ENCODE peak calls at places on chromosome 5, in four cellular contexts. X is colonic mucosa, I is cardiac muscle cell, V is pancreas. J is an unnamed sample. For H3K4me1, the result is how much of the 10 kb centered on the place peaks cover.

GRCh38 chr5:112696786-112697185 is 40.9 kb upstream of the APC start:
- DNase-seq in X (no peak), V (no peak), I (no peak), J (no peak)

GRCh38 chr5:132011561-132012384 is at the start of gene ACSL6:
- DNase-seq in V (peak), I (peak), X (peak), J (peak)

GRCh38 chr5:6522337-6522736 is 73.7 kb downstream of the UBE2QL1 start:
- DNase-seq in X (no peak), I (no peak), V (no peak), J (no peak)

GRCh38 chr5:137218471-137218870 is 280.7 kb downstream of the SPOCK1 start:
- DNase-seq in X (no peak), I (no peak), V (no peak), J (no peak)

GRCh38 chr5:159833088-159833487 is 83.2 kb upstream of the ADRA1B start:
- DNase-seq in X (no peak), V (no peak), I (no peak), J (no peak)

GRCh38 chr5:103371046-103371603 is 112.6 kb downstream of the MACIR start:
- DNase-seq in I (peak), X (no peak), V (no peak), J (no peak)

GRCh38 chr5:33231935-33232334 is 208.8 kb upstream of the TARS1 start:
- DNase-seq in X (no peak), I (no peak), V (no peak), J (no peak)

GRCh38 chr5:129244478-129244877 is 149.9 kb downstream of the ISOC1 start:
- DNase-seq in V (no peak), X (no peak), I (no peak), J (no peak)

GRCh38 chr5:88830567-88830966 is 52.4 kb downstream of the MEF2C start:
- DNase-seq in V (no peak), I (no peak), X (no peak), J (no peak)

GRCh38 chr5:126777257-126777973 is 479 bp downstream of the LMNB1 start:
- DNase-seq in X (peak), I (peak), V (peak), J (peak)

GRCh38 chr5:137218896-137219295 is 280.2 kb downstream of the SPOCK1 start:
- DNase-seq in V (no peak), I (no peak), X (no peak), J (no peak)

GRCh38 chr5:136058972-136059354 is 30.2 kb downstream of the TGFBI start:
- DNase-seq in V (no peak), I (no peak), X (no peak), J (no peak)

GRCh38 chr5:139904566-139905400 is 109.2 kb downstream of the PSD2 start:
- DNase-seq in I (peak), X (no peak), V (no peak), J (no peak)
- H3K4me3 ChIP-seq in I (peak), X (peak), V (peak), J (no peak)

GRCh38 chr5:67765697-67766096 is 449.9 kb upstream of the PIK3R1 start:
- DNase-seq in I (no peak), V (no peak), X (no peak), J (no peak)
- H3K4me1 ChIP-seq in I (under half), V (under half), X (under half), J (under half)

DNA sequence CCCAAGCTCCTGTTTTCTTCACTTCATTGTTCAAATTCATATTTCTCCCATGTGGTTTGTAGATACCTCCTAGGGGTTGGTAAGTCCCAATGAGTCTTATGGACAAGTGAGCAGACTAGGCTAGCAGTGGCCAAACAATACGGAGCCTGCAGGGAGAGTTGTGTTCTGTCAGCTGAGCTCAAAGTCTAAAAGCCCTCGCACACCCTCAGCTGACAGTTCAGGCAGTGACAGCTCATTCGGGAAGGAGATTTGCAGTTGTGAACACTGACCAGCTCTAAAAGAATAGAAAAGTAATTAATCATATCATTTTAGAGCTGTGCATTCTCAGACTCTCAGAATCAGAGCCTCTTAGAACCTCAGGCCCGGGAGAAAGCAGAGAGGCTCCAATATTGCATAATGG is 95.1 kb downstream of the SH3TC2 start:
- DNase-seq in X (peak), I (peak), V (no peak), J (no peak)
- H3K27ac ChIP-seq in X (no peak), I (no peak), V (no peak), J (no peak)

DNA sequence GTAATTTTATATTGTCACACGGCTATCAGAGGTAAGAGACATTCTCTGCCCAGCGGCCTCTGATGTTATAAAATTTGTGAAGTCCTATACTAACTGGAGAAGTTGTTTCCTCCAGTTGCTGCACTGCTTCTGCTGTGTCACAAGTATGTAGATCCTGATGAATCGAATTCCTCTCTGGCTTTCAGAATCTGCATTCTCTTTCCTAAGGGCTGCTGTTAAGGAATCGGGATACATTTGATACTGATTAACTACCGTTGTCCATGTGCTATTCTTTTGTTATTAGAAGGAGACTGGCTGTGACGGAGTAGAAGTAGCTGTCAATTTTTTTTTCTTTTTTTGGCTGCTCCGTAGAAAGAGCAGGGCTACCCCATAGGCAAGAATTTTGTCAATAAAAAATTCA is 81.7 kb upstream of the LRRC70 start:
- DNase-seq in X (no peak), V (no peak), I (no peak), J (no peak)
- H3K4me3 ChIP-seq in X (no peak), V (no peak), I (no peak), J (no peak)

GRCh38 chr5:133983674-133984073 is 15.2 kb upstream of the C5orf15 start:
- DNase-seq in I (no peak), X (no peak), V (no peak), J (no peak)
- H3K4me1 ChIP-seq in I (under half), X (under half), V (under half), J (under half)

GRCh38 chr5:107538331-107539162 is 132.2 kb downstream of the EFNA5 start:
- DNase-seq in X (no peak), V (no peak), I (no peak), J (peak)
- H3K27ac ChIP-seq in X (no peak), V (no peak), I (no peak), J (no peak)

DNA sequence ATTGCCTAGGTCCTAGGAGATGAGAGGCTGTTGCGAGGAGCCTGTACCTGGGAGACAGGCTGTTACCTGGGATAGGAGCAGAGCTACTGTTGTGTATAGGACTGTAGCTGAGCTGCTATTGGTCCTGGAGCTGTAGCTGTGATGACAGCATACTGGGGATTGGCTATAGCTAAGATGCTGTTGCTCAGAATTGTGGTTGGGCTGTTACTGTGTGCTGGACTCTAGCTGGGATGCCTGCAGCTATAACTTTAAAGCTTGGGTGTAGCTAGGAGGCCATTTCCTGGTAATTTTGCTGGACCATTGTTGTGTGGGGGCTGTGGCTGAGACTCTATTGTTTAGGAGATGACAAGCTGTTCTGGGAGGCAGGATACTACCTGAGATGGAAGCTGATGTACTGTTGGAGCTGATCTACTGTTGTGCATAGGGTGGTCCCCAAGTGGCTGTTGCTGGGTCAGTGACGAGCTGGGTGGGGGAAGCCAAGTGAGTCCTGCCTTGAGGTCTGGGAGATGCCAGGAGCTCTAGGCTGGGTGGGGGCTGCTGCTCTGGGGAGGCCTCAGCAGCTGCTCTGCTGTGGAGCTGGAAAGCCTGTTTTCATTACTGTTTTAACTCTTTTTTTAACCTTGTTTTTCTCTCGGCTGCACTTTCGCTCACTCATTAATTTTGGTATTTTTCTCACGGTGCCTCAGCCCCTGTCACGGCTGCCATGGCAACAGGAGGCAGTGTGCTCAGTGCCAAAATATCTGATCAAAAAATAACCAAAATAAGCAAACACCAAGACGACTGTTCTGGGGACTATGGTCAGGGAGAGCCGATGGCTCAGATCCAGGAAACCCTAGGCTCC is 3.0 kb upstream of the PCDH1 start:
- DNase-seq in I (no peak), X (no peak), V (no peak), J (no peak)
- H3K4me3 ChIP-seq in I (no peak), X (no peak), V (no peak), J (no peak)

DNA sequence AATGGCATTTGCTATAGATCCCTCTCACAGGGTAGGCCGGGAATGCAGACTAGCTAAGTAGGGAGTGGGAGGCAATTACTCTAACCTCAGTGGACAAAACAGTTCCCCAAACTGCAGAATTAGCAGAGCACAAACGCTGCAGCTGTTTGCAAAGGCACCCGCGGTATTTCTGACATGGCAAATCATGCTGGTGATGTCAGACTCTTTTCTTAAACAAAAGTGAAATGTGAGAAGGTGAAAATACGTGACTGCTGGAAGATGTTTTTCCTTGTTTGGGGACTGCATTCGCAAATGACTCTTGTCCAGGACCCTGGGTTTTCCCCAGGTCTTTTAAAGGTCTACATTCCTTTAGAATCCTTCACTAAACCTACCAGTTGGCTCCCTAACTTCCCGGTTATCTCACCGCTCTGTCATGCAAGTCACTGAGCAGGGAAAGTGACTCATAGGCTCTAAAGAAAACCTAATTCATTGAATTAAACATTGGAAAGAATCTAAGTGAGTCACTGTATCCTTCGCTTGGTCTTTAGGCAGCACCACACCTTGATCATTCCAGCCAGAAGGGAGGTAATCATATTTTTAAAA is 91.5 kb upstream of the DNAH5 start:
- DNase-seq in I (peak), X (peak), V (no peak), J (no peak)
- H3K4me1 ChIP-seq in I (under half), X (under half), V (under half), J (under half)

DNA sequence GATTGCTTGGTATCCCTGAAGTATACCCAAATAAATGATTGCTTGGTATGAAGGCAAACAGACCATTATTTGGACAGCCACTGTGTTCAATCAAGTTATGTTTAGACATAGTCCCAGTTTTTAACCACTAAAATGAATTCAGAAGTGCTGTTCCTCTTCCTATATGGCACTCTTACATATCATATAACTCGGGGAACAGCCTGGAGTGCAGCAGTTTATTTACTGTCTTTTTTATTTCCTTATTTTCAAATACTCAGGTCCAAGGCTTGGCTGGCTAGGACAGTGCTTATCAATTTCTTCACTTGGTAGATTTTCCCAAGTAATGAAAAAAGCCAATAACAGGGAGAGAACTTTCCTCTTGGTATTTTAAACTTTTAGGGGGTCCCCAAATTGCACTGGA is 58.6 kb upstream of the CCDC112 start:
- DNase-seq in V (no peak), X (no peak), I (no peak), J (no peak)
- H3K27ac ChIP-seq in V (no peak), X (peak), I (no peak), J (no peak)